ENCODE peak calls at places on chromosomes 7 and 10, in nine cellular contexts. One of them, this sample, is unnamed. For H3K4me1, the result is how much of the 10 kb centered on the place peaks cover.

GRCh38 chr10:79344502-79345195 is 2.6 kb upstream of the PPIF start:
- DNase-seq in mesenchymal stem cell: no peak
- DNase-seq in neuronal stem cell: no peak
- DNase-seq in fibroblast of lung: no peak
- DNase-seq in GM23338: no peak
- DNase-seq in astrocyte: no peak
- DNase-seq in hepatocyte: no peak
- DNase-seq in keratinocyte: no peak
- DNase-seq in A549: no peak
- DNase-seq in this sample: no peak

GRCh38 chr7:108246227-108246837 is 116.2 kb upstream of the LAMB4 start:
- DNase-seq in GM23338: peak
- DNase-seq in mesenchymal stem cell: peak
- DNase-seq in astrocyte: peak
- DNase-seq in hepatocyte: peak
- DNase-seq in A549: peak
- DNase-seq in neuronal stem cell: peak
- DNase-seq in fibroblast of lung: peak
- DNase-seq in keratinocyte: peak
- DNase-seq in this sample: peak

GRCh38 chr10:68224810-68225209 is 7.1 kb downstream of the ATOH7 start:
- DNase-seq in hepatocyte: no peak
- DNase-seq in astrocyte: no peak
- DNase-seq in fibroblast of lung: peak
- DNase-seq in keratinocyte: no peak
- DNase-seq in A549: no peak
- DNase-seq in mesenchymal stem cell: peak
- DNase-seq in neuronal stem cell: no peak
- DNase-seq in GM23338: no peak
- DNase-seq in this sample: peak

GRCh38 chr7:140349172-140349771 is 49.1 kb downstream of the SLC37A3 start:
- DNase-seq in hepatocyte: no peak
- DNase-seq in neuronal stem cell: no peak
- DNase-seq in A549: no peak
- DNase-seq in keratinocyte: no peak
- DNase-seq in GM23338: no peak
- DNase-seq in fibroblast of lung: peak
- DNase-seq in mesenchymal stem cell: no peak
- DNase-seq in astrocyte: peak
- DNase-seq in this sample: peak

GRCh38 chr10:32210306-32211045 is 136.5 kb downstream of the EPC1 start:
- DNase-seq in hepatocyte: peak
- DNase-seq in GM23338: peak
- DNase-seq in astrocyte: peak
- DNase-seq in mesenchymal stem cell: peak
- DNase-seq in fibroblast of lung: peak
- DNase-seq in A549: peak
- DNase-seq in keratinocyte: no peak
- DNase-seq in neuronal stem cell: no peak
- DNase-seq in this sample: peak

GRCh38 chr7:618539-619355 is 99.1 kb upstream of the PDGFA start:
- DNase-seq in keratinocyte: no peak
- DNase-seq in fibroblast of lung: no peak
- DNase-seq in A549: no peak
- DNase-seq in neuronal stem cell: no peak
- DNase-seq in hepatocyte: peak
- DNase-seq in mesenchymal stem cell: peak
- DNase-seq in GM23338: no peak
- DNase-seq in astrocyte: no peak
- DNase-seq in this sample: no peak

GRCh38 chr7:136324073-136324704 is 347.0 kb upstream of the MTPN start:
- DNase-seq in hepatocyte: no peak
- DNase-seq in mesenchymal stem cell: no peak
- DNase-seq in A549: no peak
- DNase-seq in GM23338: no peak
- DNase-seq in neuronal stem cell: no peak
- DNase-seq in fibroblast of lung: no peak
- DNase-seq in keratinocyte: no peak
- DNase-seq in astrocyte: no peak
- DNase-seq in this sample: no peak

GRCh38 chr10:60825520-60825919 is 47.2 kb downstream of the CDK1 start:
- DNase-seq in GM23338: no peak
- DNase-seq in A549: no peak
- DNase-seq in keratinocyte: no peak
- DNase-seq in fibroblast of lung: no peak
- DNase-seq in mesenchymal stem cell: no peak
- DNase-seq in astrocyte: no peak
- DNase-seq in hepatocyte: no peak
- DNase-seq in neuronal stem cell: no peak
- DNase-seq in this sample: no peak

GRCh38 chr10:13673165-13673564 is 86.4 kb downstream of the PRPF18 start:
- DNase-seq in hepatocyte: no peak
- DNase-seq in neuronal stem cell: no peak
- DNase-seq in fibroblast of lung: no peak
- DNase-seq in astrocyte: no peak
- DNase-seq in GM23338: peak
- DNase-seq in A549: no peak
- DNase-seq in mesenchymal stem cell: no peak
- DNase-seq in keratinocyte: no peak
- DNase-seq in this sample: no peak

GRCh38 chr10:98029149-98030092 is 1.0 kb downstream of the CRTAC1 start:
- DNase-seq in fibroblast of lung: no peak
- DNase-seq in mesenchymal stem cell: no peak
- DNase-seq in hepatocyte: no peak
- DNase-seq in neuronal stem cell: peak
- DNase-seq in A549: no peak
- DNase-seq in GM23338: peak
- DNase-seq in keratinocyte: no peak
- DNase-seq in astrocyte: no peak
- DNase-seq in this sample: no peak

GRCh38 chr7:69739906-69740545 is 141.8 kb downstream of the AUTS2 start:
- DNase-seq in keratinocyte: peak
- DNase-seq in astrocyte: peak
- DNase-seq in fibroblast of lung: peak
- DNase-seq in mesenchymal stem cell: peak
- DNase-seq in hepatocyte: no peak
- DNase-seq in neuronal stem cell: no peak
- DNase-seq in A549: no peak
- DNase-seq in GM23338: no peak
- DNase-seq in this sample: peak

GRCh38 chr10:4652111-4653010 is 173.6 kb upstream of the AKR1E2 start:
- DNase-seq in neuronal stem cell: no peak
- DNase-seq in fibroblast of lung: no peak
- DNase-seq in GM23338: no peak
- DNase-seq in hepatocyte: no peak
- DNase-seq in astrocyte: no peak
- DNase-seq in mesenchymal stem cell: peak
- DNase-seq in keratinocyte: no peak
- DNase-seq in A549: no peak
- DNase-seq in this sample: no peak

GRCh38 chr7:130733866-130734524 is at the start of gene KLF14:
- DNase-seq in mesenchymal stem cell: peak
- DNase-seq in neuronal stem cell: peak
- DNase-seq in keratinocyte: no peak
- DNase-seq in GM23338: peak
- DNase-seq in A549: no peak
- DNase-seq in astrocyte: no peak
- DNase-seq in fibroblast of lung: peak
- DNase-seq in hepatocyte: peak
- DNase-seq in this sample: peak

DNA sequence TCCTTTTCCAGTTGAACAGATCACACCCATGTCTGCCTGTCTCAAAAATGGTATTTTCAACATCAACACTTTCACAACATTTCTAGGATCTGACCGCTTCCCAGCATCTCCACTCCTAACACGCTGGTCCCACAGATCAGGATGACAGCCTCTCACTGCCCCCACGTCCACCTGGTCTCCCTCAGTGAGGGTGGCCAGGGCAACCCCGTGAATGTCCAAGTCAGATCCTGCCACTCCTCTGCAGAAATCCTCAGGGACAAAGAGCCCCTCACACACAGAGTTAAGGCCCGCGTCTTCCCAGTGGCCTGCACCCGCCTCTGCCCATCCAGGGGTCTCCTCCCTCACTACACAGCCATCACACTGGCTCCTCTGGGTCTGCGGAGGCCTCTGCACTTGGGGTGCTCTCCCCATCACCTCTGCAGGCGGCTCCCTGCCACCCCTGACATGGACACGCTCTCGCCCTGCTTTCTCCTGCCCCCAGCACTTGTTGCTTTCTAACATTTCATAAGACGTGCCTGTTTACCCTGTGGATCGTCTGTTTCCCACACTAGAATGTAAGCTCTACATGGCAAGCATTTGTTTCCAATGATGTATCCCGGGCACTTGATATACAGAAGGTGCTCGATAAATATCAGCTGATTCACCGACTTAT is 20.0 kb downstream of the GNA12 start:
- DNase-seq in GM23338: no peak
- DNase-seq in mesenchymal stem cell: no peak
- DNase-seq in A549: no peak
- DNase-seq in hepatocyte: no peak
- DNase-seq in fibroblast of lung: no peak
- DNase-seq in astrocyte: peak
- DNase-seq in keratinocyte: no peak
- DNase-seq in neuronal stem cell: no peak
- DNase-seq in this sample: no peak
- H3K4me2 ChIP-seq in GM23338: peak
- H3K4me2 ChIP-seq in mesenchymal stem cell: no peak
- H3K4me2 ChIP-seq in A549: no peak
- H3K4me2 ChIP-seq in hepatocyte: no peak
- H3K4me2 ChIP-seq in fibroblast of lung: no peak
- H3K4me2 ChIP-seq in astrocyte: peak
- H3K4me2 ChIP-seq in keratinocyte: no peak
- H3K4me2 ChIP-seq in neuronal stem cell: no peak
- H3K4me2 ChIP-seq in this sample: no peak

DNA sequence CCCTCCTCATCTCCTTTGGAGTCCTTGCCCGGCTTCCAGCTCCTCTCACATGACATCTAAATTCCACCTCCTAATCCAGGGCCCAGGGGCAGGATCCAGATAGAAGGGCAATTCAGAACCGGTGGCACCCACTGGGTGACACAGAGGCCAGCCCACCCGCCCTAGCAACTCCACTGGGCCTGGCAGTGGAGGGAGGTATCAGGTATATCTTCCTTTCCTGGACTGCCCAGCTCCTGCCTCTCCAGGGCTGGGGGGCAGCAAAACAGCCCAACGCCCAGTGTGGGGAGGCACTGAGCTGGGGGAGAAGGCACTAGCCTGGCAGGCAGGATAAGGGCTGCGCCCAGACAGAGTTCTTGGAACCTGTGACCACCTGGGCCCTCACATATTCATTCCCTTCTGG is 10.4 kb upstream of the TRIM8 start:
- DNase-seq in astrocyte: no peak
- DNase-seq in fibroblast of lung: no peak
- DNase-seq in mesenchymal stem cell: no peak
- DNase-seq in hepatocyte: no peak
- DNase-seq in GM23338: no peak
- DNase-seq in A549: no peak
- DNase-seq in keratinocyte: no peak
- DNase-seq in neuronal stem cell: no peak
- DNase-seq in this sample: no peak
- H3K4me1 ChIP-seq in astrocyte: under half
- H3K4me1 ChIP-seq in fibroblast of lung: half or more
- H3K4me1 ChIP-seq in mesenchymal stem cell: half or more
- H3K4me1 ChIP-seq in hepatocyte: half or more
- H3K4me1 ChIP-seq in GM23338: under half
- H3K4me1 ChIP-seq in A549: under half
- H3K4me1 ChIP-seq in keratinocyte: under half
- H3K4me1 ChIP-seq in neuronal stem cell: half or more
- H3K4me1 ChIP-seq in this sample: half or more

GRCh38 chr7:134548877-134549276 is at the start of gene AKR1B15:
- DNase-seq in keratinocyte: no peak
- DNase-seq in A549: peak
- DNase-seq in neuronal stem cell: no peak
- DNase-seq in mesenchymal stem cell: peak
- DNase-seq in astrocyte: no peak
- DNase-seq in fibroblast of lung: no peak
- DNase-seq in hepatocyte: no peak
- DNase-seq in GM23338: no peak
- DNase-seq in this sample: peak
- H3K4me2 ChIP-seq in keratinocyte: peak
- H3K4me2 ChIP-seq in A549: peak
- H3K4me2 ChIP-seq in neuronal stem cell: no peak
- H3K4me2 ChIP-seq in mesenchymal stem cell: no peak
- H3K4me2 ChIP-seq in astrocyte: peak
- H3K4me2 ChIP-seq in fibroblast of lung: no peak
- H3K4me2 ChIP-seq in hepatocyte: peak
- H3K4me2 ChIP-seq in GM23338: peak
- H3K4me2 ChIP-seq in this sample: peak

GRCh38 chr10:102434251-102434913 is 2.0 kb upstream of the CUEDC2 start:
- DNase-seq in astrocyte: no peak
- DNase-seq in mesenchymal stem cell: peak
- DNase-seq in neuronal stem cell: no peak
- DNase-seq in keratinocyte: no peak
- DNase-seq in fibroblast of lung: peak
- DNase-seq in A549: no peak
- DNase-seq in GM23338: no peak
- DNase-seq in hepatocyte: peak
- DNase-seq in this sample: peak
- H3K4me1 ChIP-seq in astrocyte: under half
- H3K4me1 ChIP-seq in mesenchymal stem cell: under half
- H3K4me1 ChIP-seq in neuronal stem cell: under half
- H3K4me1 ChIP-seq in keratinocyte: under half
- H3K4me1 ChIP-seq in fibroblast of lung: under half
- H3K4me1 ChIP-seq in A549: under half
- H3K4me1 ChIP-seq in GM23338: under half
- H3K4me1 ChIP-seq in hepatocyte: under half
- H3K4me1 ChIP-seq in this sample: under half

DNA sequence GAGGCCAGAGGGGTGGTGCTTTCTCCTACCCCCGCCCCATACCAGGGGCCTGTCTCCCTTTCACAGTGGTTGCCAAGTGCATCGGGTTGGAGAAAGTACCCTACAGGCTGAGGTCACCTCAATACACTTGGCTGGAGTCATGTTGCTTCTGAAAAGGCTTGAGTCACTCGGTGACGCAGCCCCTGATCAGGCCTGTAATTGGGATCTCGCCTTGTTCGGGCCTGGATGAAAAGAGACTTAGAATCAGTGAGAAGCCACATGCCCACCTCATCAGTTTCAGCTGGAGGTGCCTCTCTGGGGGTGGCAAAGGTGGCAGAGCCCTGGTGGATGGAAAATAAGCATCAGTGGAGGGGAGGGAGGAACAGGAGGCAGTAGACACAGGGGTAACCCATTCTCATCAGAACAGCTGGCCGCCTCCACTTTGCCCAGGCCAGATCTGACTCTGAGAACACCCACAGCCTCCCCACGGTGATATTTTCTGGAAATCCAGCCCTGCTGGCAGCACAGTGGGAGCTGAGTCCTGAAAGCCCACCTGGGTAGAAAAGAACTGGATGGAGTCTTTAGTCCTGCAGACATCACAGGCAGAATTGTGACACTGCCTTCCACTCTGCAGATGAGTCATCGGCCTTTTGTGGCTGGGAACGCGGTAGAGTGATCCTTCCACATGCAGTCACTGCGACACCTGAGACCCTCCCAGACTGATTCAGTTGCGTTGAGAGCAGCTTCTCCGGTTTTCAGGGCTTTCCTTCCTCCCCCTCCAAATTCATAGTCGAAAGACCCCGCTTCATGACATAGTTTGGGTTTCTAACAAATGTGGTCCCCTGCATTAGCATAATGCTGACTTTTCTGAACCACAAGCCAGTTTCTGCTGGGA is 108.0 kb downstream of the GRK5 start:
- DNase-seq in A549: peak
- DNase-seq in astrocyte: peak
- DNase-seq in fibroblast of lung: peak
- DNase-seq in GM23338: peak
- DNase-seq in neuronal stem cell: peak
- DNase-seq in mesenchymal stem cell: peak
- DNase-seq in keratinocyte: no peak
- DNase-seq in hepatocyte: peak
- DNase-seq in this sample: peak
- H3K4me2 ChIP-seq in A549: peak
- H3K4me2 ChIP-seq in astrocyte: peak
- H3K4me2 ChIP-seq in fibroblast of lung: peak
- H3K4me2 ChIP-seq in GM23338: no peak
- H3K4me2 ChIP-seq in neuronal stem cell: no peak
- H3K4me2 ChIP-seq in mesenchymal stem cell: no peak
- H3K4me2 ChIP-seq in keratinocyte: peak
- H3K4me2 ChIP-seq in hepatocyte: peak
- H3K4me2 ChIP-seq in this sample: peak

This sample was measured in GM23248.